ENCODE peak calls at places on chromosomes 1 and 21, in six cellular contexts. B, S, I, V, N and P are unnamed samples.

GRCh38 chr1:153745417-153745816 is 17.6 kb downstream of the INTS3 start:
- DNase-seq in B (no peak), S (no peak), I (no peak), V (no peak), N (no peak), P (no peak)

GRCh38 chr1:89673251-89673650 is 40.3 kb downstream of the LRRC8C start:
- DNase-seq in B (no peak), S (no peak), I (no peak), V (no peak), N (peak), P (no peak)

GRCh38 chr1:84675631-84676030 is 14.6 kb downstream of the SSX2IP start:
- DNase-seq in B (no peak), S (no peak), I (no peak), V (no peak), N (no peak), P (no peak)

GRCh38 chr1:182085726-182086125 is 24.2 kb upstream of the ZNF648 start:
- DNase-seq in B (no peak), S (no peak), I (no peak), V (no peak), N (no peak), P (no peak)

GRCh38 chr1:201761178-201761577 is 67.8 kb upstream of the IPO9 start:
- DNase-seq in B (no peak), S (no peak), I (no peak), V (no peak), N (no peak), P (no peak)

GRCh38 chr21:37006521-37007291 is at the start of gene RIPPLY3:
- DNase-seq in B (no peak), S (no peak), I (no peak), V (no peak), N (peak), P (no peak)

GRCh38 chr1:186511761-186512637 is 51.1 kb upstream of the PDC start:
- DNase-seq in B (no peak), S (no peak), I (peak), V (no peak), N (peak), P (no peak)

GRCh38 chr1:22886211-22886610 is 86.5 kb downstream of the LACTBL1 start:
- DNase-seq in B (no peak), S (peak), I (no peak), V (no peak), N (no peak), P (no peak)

GRCh38 chr1:53069663-53070327 is 7.8 kb downstream of the PODN start:
- DNase-seq in B (no peak), S (no peak), I (no peak), V (no peak), N (no peak), P (no peak)